ENCODE peak calls at places on chromosomes 16 and 17, in five cellular contexts. B is A549, N is stomach, F is right atrium auricular region, P is breast epithelium. Y is an unnamed sample.
A peak's percentile ranks its signal among the peaks of the same experiment; 100 is the strongest.

GRCh38 chr16:54282202-54282922 is 4.2 kb downstream of the IRX3 start:
- DNase-seq in B (peak; percentile 77), N (peak; percentile 71), F (peak; percentile 72), P (peak; percentile 78), Y (no peak)

GRCh38 chr16:68273459-68273858 is 9.1 kb downstream of the SLC7A6 start:
- DNase-seq in B (no peak), N (no peak), F (no peak), P (no peak), Y (no peak)

GRCh38 chr17:66755944-66756290 is 79.0 kb upstream of the CACNG5 start:
- DNase-seq in B (no peak), N (no peak), F (no peak), P (no peak), Y (no peak)

GRCh38 chr17:64354396-64354795 is 36.3 kb downstream of the PECAM1 start:
- DNase-seq in B (no peak), N (no peak), F (no peak), P (no peak), Y (no peak)

GRCh38 chr17:38450699-38451029 is 22.4 kb downstream of the ARHGAP23 start:
- DNase-seq in B (no peak), N (no peak), F (no peak), P (no peak), Y (no peak)

GRCh38 chr17:38733315-38734234 is 3.4 kb downstream of the CISD3 start:
- DNase-seq in B (peak; percentile 75), N (no peak), F (no peak), P (no peak), Y (no peak)

GRCh38 chr17:60231234-60231633 is 81.5 kb downstream of the CA4 start:
- DNase-seq in B (peak; percentile 41), N (no peak), F (no peak), P (no peak), Y (no peak)

GRCh38 chr17:51461578-51462004 is 201.2 kb downstream of the UTP18 start:
- DNase-seq in B (peak; percentile 81), N (peak; percentile 54), F (no peak), P (no peak), Y (no peak)

GRCh38 chr17:73156166-73156840 is 8.5 kb upstream of the SSTR2 start:
- DNase-seq in B (peak; percentile 88), N (peak; percentile 83), F (peak; percentile 82), P (no peak), Y (peak; percentile 27)

GRCh38 chr17:34366051-34366450 is 3.0 kb upstream of the CCL1 start:
- DNase-seq in B (no peak), N (no peak), F (no peak), P (no peak), Y (no peak)

GRCh38 chr17:39894681-39895376 is 23.6 kb downstream of the GSDMB start:
- DNase-seq in B (no peak), N (no peak), F (no peak), P (no peak), Y (no peak)

GRCh38 chr17:9512323-9513168 is 63.1 kb downstream of the STX8 start:
- DNase-seq in B (no peak), N (no peak), F (no peak), P (no peak), Y (no peak)

GRCh38 chr16:22278418-22278817 is 18.8 kb upstream of the POLR3E start:
- DNase-seq in B (no peak), N (peak; percentile 39), F (no peak), P (no peak), Y (no peak)

GRCh38 chr17:21711182-21711581 is 18.9 kb downstream of the KCNJ18 start:
- DNase-seq in B (no peak), N (no peak), F (no peak), P (no peak), Y (no peak)

GRCh38 chr17:17043668-17044226 is 1.5 kb downstream of the MPRIP start:
- DNase-seq in B (no peak), N (peak; percentile 23), F (no peak), P (no peak), Y (peak; percentile 24)

GRCh38 chr17:69744512-69745098 is 330.1 kb downstream of the MAP2K6 start:
- DNase-seq in B (no peak), N (no peak), F (no peak), P (no peak), Y (no peak)

GRCh38 chr16:19809121-19809635 is 75.5 kb downstream of the GPRC5B start:
- DNase-seq in B (no peak), N (peak; percentile 56), F (no peak), P (no peak), Y (peak; percentile 82)

GRCh38 chr17:74032222-74032621 is 171.3 kb upstream of the RPL38 start:
- DNase-seq in B (no peak), N (no peak), F (no peak), P (no peak), Y (no peak)

GRCh38 chr17:74213897-74214386 is 571 bp downstream of the TTYH2 start:
- DNase-seq in B (no peak), N (no peak), F (no peak), P (no peak), Y (peak; percentile 30)

GRCh38 chr17:27959382-27959709 is 66.2 kb upstream of the LYRM9 start:
- DNase-seq in B (no peak), N (no peak), F (no peak), P (no peak), Y (no peak)

GRCh38 chr17:72264682-72265405 is 144.0 kb downstream of the SOX9 start:
- DNase-seq in B (no peak), N (no peak), F (no peak), P (no peak), Y (no peak)

GRCh38 chr17:29032798-29033197 is 10.1 kb upstream of the PIPOX start:
- DNase-seq in B (no peak), N (no peak), F (no peak), P (no peak), Y (no peak)

GRCh38 chr16:15777533-15778203 is 79.2 kb downstream of the MYH11 start:
- DNase-seq in B (peak; percentile 74), N (no peak), F (no peak), P (no peak), Y (no peak)

DNA sequence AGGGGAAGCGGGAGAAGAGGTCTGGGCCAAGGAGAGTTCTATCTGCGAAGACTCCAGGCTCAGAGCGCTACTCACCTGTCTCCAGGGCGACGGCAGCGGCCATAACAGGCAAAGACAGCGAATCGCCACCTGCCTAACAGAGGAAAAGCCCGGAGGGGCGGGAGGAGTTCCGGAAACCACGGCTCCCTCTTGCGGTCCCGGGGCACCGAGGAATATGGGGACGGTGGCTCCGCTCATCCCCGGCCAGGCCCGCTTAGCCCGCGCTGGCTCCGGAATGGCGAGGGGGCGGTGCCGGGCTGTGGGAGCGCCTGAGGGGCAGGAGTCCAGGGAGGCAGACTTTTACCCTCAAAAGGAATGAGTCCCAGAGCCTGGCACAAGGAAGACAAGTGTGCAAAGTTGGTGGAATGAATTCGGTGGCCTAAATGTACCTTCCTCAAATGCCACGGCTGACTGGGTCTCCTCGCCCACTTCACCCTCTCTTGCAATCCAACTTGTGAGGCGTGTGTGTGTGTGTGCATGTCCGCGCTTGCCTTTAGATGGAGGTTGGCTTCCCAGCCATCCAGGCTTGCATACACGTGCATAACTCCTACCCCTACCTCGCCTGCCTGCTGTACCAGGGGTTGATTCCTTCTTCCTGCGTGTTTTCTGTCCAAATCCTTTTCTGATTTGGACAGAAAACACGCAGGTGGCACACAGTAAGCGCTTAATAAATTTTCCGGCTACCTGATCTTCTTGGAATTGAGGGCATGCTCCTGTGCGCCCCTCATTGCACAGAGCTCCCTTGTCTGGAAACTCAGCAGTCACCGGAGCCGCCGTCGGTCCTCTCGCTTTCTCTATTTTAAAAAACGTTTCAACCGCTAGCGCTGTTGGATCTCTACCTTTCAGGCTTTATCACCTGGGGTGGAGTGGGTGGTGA is 3.5 kb downstream of the C17orf100 start:
- DNase-seq in B (no peak), N (peak; percentile 52), F (no peak), P (peak; percentile 38), Y (no peak)
- TF ChIP-seq CTCF in B (no peak), N (no peak), F (no peak), P (no peak), Y (no peak)

DNA sequence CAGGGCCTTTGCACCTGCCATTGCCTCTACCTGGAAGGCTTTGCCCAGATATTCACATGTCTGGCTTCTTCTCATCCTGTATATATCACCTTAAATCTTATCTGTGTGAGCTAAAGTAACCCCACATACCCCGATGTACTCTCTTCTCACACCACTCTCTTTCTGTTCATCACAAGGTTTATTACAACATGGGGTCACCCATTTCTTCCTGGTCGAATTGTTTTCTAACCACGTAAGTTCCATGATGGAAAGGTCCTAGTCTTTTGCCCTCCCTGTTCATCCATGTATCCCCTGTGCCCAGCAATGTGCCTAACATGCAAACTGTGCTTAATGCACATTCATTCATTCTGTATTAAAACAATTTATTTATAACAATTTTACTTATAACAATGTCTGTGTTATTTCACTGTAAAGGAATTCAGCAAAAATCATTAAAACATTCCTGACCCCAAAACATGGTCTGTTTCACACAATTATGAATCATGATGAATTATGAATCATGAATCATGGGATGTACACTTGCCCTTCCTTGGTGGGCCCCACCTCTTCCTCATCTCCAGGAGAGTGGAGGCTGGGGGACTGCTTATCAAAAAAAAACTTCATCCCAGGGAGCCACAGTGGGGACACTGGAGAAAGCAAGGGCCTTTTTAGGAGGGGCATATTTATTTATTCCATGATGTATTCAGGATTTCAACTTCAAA is 336.4 kb downstream of the GRIN2A start:
- DNase-seq in B (no peak), N (no peak), F (no peak), P (no peak), Y (no peak)
- H3K4me1 ChIP-seq in B (peaks cover 16% of the 10 kb centered on the region), N (no peaks in the 10 kb centered on the region), F (no peaks in the 10 kb centered on the region), P (no peaks in the 10 kb centered on the region), Y (no peaks in the 10 kb centered on the region)

DNA sequence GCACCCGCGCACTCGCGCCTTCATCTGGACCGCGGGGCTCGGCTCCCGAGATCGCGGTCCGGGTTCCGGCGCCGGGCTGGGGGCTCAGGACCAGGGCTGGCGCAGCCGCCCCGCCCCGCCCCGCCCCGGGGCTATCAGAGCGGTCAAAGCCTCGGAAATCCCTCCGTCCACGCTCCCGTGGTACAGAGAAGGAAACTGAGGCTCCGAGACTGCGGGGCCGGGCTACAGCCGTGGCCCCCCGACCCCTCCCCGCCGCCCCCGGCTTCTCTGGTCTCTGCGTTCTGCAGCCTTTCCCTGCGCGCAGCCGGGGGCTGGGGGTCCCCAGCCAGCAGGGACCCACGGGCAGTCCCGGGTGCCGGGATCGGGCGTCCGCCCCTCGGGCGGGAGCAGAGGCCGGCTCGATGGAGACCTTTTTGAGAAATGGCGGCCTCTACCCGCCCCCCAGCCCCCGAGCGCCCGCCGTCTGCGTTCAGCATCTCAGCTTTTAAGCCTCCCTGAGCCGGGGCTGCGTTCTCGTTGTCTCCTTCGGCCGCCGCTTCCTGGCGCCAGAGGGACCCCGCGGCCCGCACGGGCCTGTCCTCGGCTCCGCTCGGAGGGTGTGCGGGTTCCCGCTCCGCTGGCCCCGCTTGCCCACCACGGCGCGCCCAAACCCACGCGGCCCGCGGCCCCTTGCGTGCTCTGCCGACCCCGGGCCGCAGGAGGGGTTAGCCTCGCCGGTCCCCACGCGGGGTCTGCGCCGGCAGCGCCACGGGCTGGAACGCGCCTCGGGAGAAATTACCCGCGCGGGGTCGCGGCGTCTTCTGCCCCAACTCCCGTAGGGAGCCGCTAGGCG is 1.5 kb upstream of the NPTX1 start:
- DNase-seq in B (peak; percentile 75), N (no peak), F (no peak), P (no peak), Y (no peak)
- H3K4me3 ChIP-seq in B (peak overlapping the region; percentile 54), N (peak overlapping the region; percentile 41), F (peak overlapping the region; percentile 37), P (peak overlapping the region; percentile 67), Y (peak overlapping the region; percentile 41)

GRCh38 chr17:7311110-7311698 is 3.8 kb downstream of the EIF5A start:
- DNase-seq in B (no peak), N (no peak), F (no peak), P (no peak), Y (no peak)

GRCh38 chr17:7314719-7315569 is at the start of gene GPS2:
- DNase-seq in B (peak; percentile 95), N (peak; percentile 97), F (peak; percentile 93), P (peak; percentile 90), Y (peak; percentile 86)

GRCh38 chr17:7312432-7313027 is 2.6 kb downstream of the GPS2 start:
- DNase-seq in B (no peak), N (no peak), F (no peak), P (no peak), Y (no peak)

GRCh38 chr17:7313890-7314718 is 1.1 kb downstream of the GPS2 start:
- DNase-seq in B (no peak), N (no peak), F (no peak), P (no peak), Y (no peak)

GRCh38 chr17:7313028-7313889 is 1.9 kb downstream of the GPS2 start:
- DNase-seq in B (peak; percentile 67), N (no peak), F (no peak), P (no peak), Y (no peak)
- TF ChIP-seq CTCF in B (no peak), N (no peak), F (no peak), P (no peak), Y (no peak)